ENCODE peak calls at places on chromosomes 11 and 22, in eight cellular contexts. D is T-helper 1 cell; C is heart right ventricle; S is stimulated activated CD4-positive, alpha-beta T cell treated with anti-CD3 and anti-CD28 coated beads, Interleukin-2, amount 100 ng/mL, for 48 hours; U is B cell; O is KBM-7; M is GM04504; J is brain microvascular endothelial cell. N is an unnamed sample.

GRCh38 chr11:2277933-2278523 is 7.6 kb upstream of the ASCL2 start:
- DNase-seq in D (no peak), C (peak), S (no peak), U (no peak), O (no peak), M (no peak), J (no peak), N (no peak)

GRCh38 chr11:118406599-118407166 is 5.3 kb downstream of the ATP5MG start:
- DNase-seq in D (no peak), C (peak), S (no peak), U (no peak), O (no peak), M (no peak), J (peak), N (no peak)

GRCh38 chr22:38957046-38957770 is at the start of gene APOBEC3A:
- DNase-seq in D (no peak), C (no peak), S (no peak), U (no peak), O (no peak), M (no peak), J (no peak), N (no peak)

GRCh38 chr11:65501530-65502273 is 2.9 kb downstream of the MALAT1 start:
- DNase-seq in D (no peak), C (no peak), S (no peak), U (no peak), O (peak), M (no peak), J (peak), N (peak)

GRCh38 chr11:2210366-2211112 is 38.9 kb upstream of the TH start:
- DNase-seq in D (no peak), C (peak), S (no peak), U (no peak), O (no peak), M (no peak), J (no peak), N (no peak)

GRCh38 chr22:36160499-36160942 is at the start of gene APOL3:
- DNase-seq in D (peak), C (peak), S (no peak), U (peak), O (no peak), M (no peak), J (peak), N (peak)

GRCh38 chr22:42072606-42073330 is 1.3 kb upstream of the PHETA2 start:
- DNase-seq in D (no peak), C (no peak), S (no peak), U (no peak), O (no peak), M (no peak), J (no peak), N (peak)

GRCh38 chr22:27633296-27633871 is 168.2 kb downstream of the MN1 start:
- DNase-seq in D (no peak), C (no peak), S (no peak), U (no peak), O (no peak), M (no peak), J (no peak), N (no peak)

GRCh38 chr11:19889531-19889930 is 176.9 kb downstream of the NAV2 start:
- DNase-seq in D (no peak), C (no peak), S (no peak), U (no peak), O (no peak), M (no peak), J (no peak), N (no peak)

GRCh38 chr11:27672836-27673464 is 27.3 kb downstream of the BDNF start:
- DNase-seq in D (no peak), C (no peak), S (no peak), U (no peak), O (no peak), M (no peak), J (no peak), N (no peak)

GRCh38 chr11:124920870-124921609 is 2.0 kb downstream of the HEPN1 start:
- DNase-seq in D (peak), C (peak), S (peak), U (peak), O (no peak), M (no peak), J (peak), N (no peak)

GRCh38 chr11:25860677-25861445 is 471.1 kb upstream of the ANO3 start:
- DNase-seq in D (no peak), C (no peak), S (no peak), U (no peak), O (no peak), M (no peak), J (peak), N (no peak)

GRCh38 chr22:21044931-21045584 is 688 bp upstream of the LRRC74B start:
- DNase-seq in D (no peak), C (no peak), S (no peak), U (no peak), O (peak), M (peak), J (peak), N (no peak)

GRCh38 chr22:40855104-40855959 is 1.1 kb downstream of the ST13 start:
- DNase-seq in D (no peak), C (no peak), S (no peak), U (no peak), O (peak), M (no peak), J (no peak), N (peak)

GRCh38 chr11:117595440-117595839 is 201.6 kb downstream of the DSCAML1 start:
- DNase-seq in D (no peak), C (no peak), S (no peak), U (no peak), O (no peak), M (no peak), J (no peak), N (no peak)

N was measured in NAMALWA.